ENCODE peak calls at places on chromosomes 4 and X, in five cellular contexts. U, L, T, E and N are unnamed samples.
A peak's percentile ranks its signal among the peaks of the same experiment; 100 is the strongest.

GRCh38 chr4:140743194-140743931 is 12.8 kb downstream of the TBC1D9 start:
- DNase-seq in U (no peak), L (no peak), T (peak; percentile 41), E (no peak), N (no peak)

GRCh38 chr4:84413954-84414353 is 85.1 kb downstream of the NKX6-1 start:
- DNase-seq in U (no peak), L (no peak), T (no peak), E (no peak), N (no peak)

GRCh38 chr4:140069068-140069467 is 84.9 kb downstream of the MAML3 start:
- DNase-seq in U (no peak), L (no peak), T (no peak), E (no peak), N (no peak)

GRCh38 chr4:141131738-141132688 is 1.3 kb downstream of the RNF150 start:
- DNase-seq in U (peak; percentile 25), L (peak; percentile 73), T (peak; percentile 31), E (peak; percentile 38), N (no peak)

GRCh38 chr4:125428832-125429231 is 114.1 kb downstream of the FAT4 start:
- DNase-seq in U (no peak), L (no peak), T (no peak), E (no peak), N (no peak)

GRCh38 chr4:145734576-145735329 is 54.8 kb downstream of the C4orf51 start:
- DNase-seq in U (no peak), L (peak; percentile 95), T (peak; percentile 82), E (no peak), N (no peak)

GRCh38 chr4:53653484-53654053 is 62.3 kb upstream of the LNX1 start:
- DNase-seq in U (no peak), L (no peak), T (peak; percentile 52), E (no peak), N (peak; percentile 3)

GRCh38 chr4:184854673-184855072 is 28.9 kb upstream of the ACSL1 start:
- DNase-seq in U (no peak), L (no peak), T (no peak), E (no peak), N (peak; percentile 39)

GRCh38 chr4:148056879-148057278 is 325.0 kb downstream of the ARHGAP10 start:
- DNase-seq in U (no peak), L (no peak), T (no peak), E (peak; percentile 64), N (peak; percentile 92)

GRCh38 chr4:20480161-20480947 is 219.9 kb upstream of the PACRGL start:
- DNase-seq in U (no peak), L (no peak), T (no peak), E (no peak), N (no peak)

GRCh38 chr4:15695240-15695699 is 7.6 kb upstream of the BST1 start:
- DNase-seq in U (no peak), L (no peak), T (no peak), E (peak; percentile 54), N (no peak)

GRCh38 chr4:1192493-1193205 is 20.3 kb upstream of the SPON2 start:
- DNase-seq in U (no peak), L (peak; percentile 72), T (peak; percentile 4), E (peak; percentile 19), N (no peak)

GRCh38 chrX:113370001-113370400 is 529.4 kb upstream of the AMOT start:
- DNase-seq in U (no peak), L (no peak), T (no peak), E (no peak), N (no peak)

GRCh38 chr4:158938462-158939044 is 164.3 kb upstream of the RAPGEF2 start:
- DNase-seq in U (no peak), L (no peak), T (no peak), E (no peak), N (no peak)

GRCh38 chr4:950136-951020 is 18.1 kb downstream of the TMEM175 start:
- DNase-seq in U (no peak), L (no peak), T (no peak), E (no peak), N (no peak)

GRCh38 chr4:7792616-7793015 is 147.0 kb downstream of the AFAP1 start:
- DNase-seq in U (no peak), L (no peak), T (no peak), E (no peak), N (no peak)

GRCh38 chrX:47807548-47807947 is 29.2 kb upstream of the ZNF81 start:
- DNase-seq in U (no peak), L (no peak), T (no peak), E (peak; percentile 57), N (no peak)

GRCh38 chr4:161343188-161343950 is 820.4 kb downstream of the FSTL5 start:
- DNase-seq in U (no peak), L (no peak), T (no peak), E (no peak), N (no peak)

GRCh38 chrX:50448565-50448964 is 22.1 kb downstream of the DGKK start:
- DNase-seq in U (no peak), L (no peak), T (peak; percentile 30), E (no peak), N (no peak)

GRCh38 chr4:147518846-147519767 is 38.2 kb downstream of the EDNRA start:
- DNase-seq in U (peak; percentile 60), L (no peak), T (peak; percentile 77), E (peak; percentile 62), N (peak; percentile 74)

GRCh38 chr4:187380181-187380581 is 615.4 kb upstream of the ZFP42 start:
- DNase-seq in U (peak; percentile 43), L (no peak), T (peak; percentile 16), E (peak; percentile 77), N (no peak)

GRCh38 chr4:26360864-26361263 is 40.0 kb downstream of the RBPJ start:
- DNase-seq in U (peak; percentile 15), L (no peak), T (no peak), E (no peak), N (no peak)

GRCh38 chr4:113183032-113183573 is 133.7 kb downstream of the ANK2 start:
- DNase-seq in U (no peak), L (no peak), T (no peak), E (no peak), N (no peak)

GRCh38 chr4:140935259-140935658 is 179.1 kb upstream of the TBC1D9 start:
- DNase-seq in U (no peak), L (peak; percentile 84), T (peak; percentile 8), E (no peak), N (no peak)

GRCh38 chr4:5470318-5470889 is 238.0 kb downstream of the EVC2 start:
- DNase-seq in U (no peak), L (no peak), T (no peak), E (no peak), N (no peak)

GRCh38 chr4:103091601-103092223 is 7.9 kb downstream of the BDH2 start:
- DNase-seq in U (peak; percentile 34), L (no peak), T (peak; percentile 61), E (no peak), N (peak; percentile 61)

GRCh38 chrX:154019061-154019621 is 561 bp downstream of the IRAK1 start:
- DNase-seq in U (no peak), L (no peak), T (no peak), E (no peak), N (peak; percentile 31)

GRCh38 chr4:124537971-124538370 is 174.6 kb downstream of the ANKRD50 start:
- DNase-seq in U (no peak), L (no peak), T (no peak), E (no peak), N (no peak)

GRCh38 chr4:128600410-128600809 is 209.1 kb upstream of the JADE1 start:
- DNase-seq in U (no peak), L (no peak), T (peak; percentile 19), E (no peak), N (no peak)

DNA sequence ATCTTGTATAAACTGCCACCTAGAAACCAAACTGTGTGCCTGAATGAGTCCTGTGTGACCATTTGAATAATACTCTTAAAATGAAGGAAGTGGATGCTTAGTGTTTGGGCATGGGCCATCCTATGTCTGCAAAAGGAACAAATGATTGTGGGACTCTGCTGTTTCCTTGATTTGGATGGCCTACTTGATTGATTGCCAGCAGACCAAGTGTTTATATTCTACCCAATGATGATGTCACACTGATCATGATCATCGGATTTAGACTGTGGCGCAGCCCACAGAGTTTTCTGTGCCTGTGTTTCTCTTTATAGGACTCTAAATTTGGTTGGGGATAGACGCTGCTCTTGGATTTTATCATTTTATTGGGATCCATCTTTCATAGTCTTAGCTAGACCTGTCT is 4.4 kb downstream of the SEPTIN11 start:
- DNase-seq in U (no peak), L (no peak), T (no peak), E (no peak), N (no peak)
- TF ChIP-seq CTCF in U (no peak), L (no peak), T (no peak), E (no peak), N (no peak)

DNA sequence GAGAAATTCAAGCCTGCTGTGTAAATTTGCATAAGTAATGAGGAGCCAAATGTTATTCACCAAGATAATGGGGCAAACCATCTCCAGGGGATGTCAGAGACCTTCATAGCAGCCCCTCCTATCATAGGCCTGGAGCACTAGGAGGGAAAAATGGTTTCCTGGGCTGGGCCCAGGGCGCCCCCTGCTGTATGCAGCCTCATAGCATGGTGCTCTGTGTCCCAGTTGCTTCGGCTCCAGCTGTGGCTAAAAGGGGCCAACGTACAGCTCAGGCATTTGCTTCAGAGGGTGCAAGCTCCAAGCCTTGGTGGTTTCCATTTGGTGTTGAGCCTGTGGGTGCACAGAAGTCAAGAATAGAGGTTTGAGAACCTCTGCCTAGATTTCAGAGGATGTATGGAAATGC is 859.3 kb downstream of the RPA4 start:
- DNase-seq in U (no peak), L (no peak), T (no peak), E (no peak), N (peak; percentile 31)
- TF ChIP-seq CTCF in U (no peak), L (no peak), T (no peak), E (peak; percentile 52), N (no peak)

GRCh38 chrX:150833454-150834056 is 64.9 kb downstream of the CD99L2 start:
- DNase-seq in U (no peak), L (no peak), T (no peak), E (no peak), N (no peak)

GRCh38 chrX:150834695-150835094 is 63.8 kb downstream of the CD99L2 start:
- DNase-seq in U (no peak), L (no peak), T (no peak), E (no peak), N (no peak)

GRCh38 chrX:150831863-150832262 is 66.6 kb downstream of the CD99L2 start:
- DNase-seq in U (no peak), L (no peak), T (no peak), E (no peak), N (no peak)

DNA sequence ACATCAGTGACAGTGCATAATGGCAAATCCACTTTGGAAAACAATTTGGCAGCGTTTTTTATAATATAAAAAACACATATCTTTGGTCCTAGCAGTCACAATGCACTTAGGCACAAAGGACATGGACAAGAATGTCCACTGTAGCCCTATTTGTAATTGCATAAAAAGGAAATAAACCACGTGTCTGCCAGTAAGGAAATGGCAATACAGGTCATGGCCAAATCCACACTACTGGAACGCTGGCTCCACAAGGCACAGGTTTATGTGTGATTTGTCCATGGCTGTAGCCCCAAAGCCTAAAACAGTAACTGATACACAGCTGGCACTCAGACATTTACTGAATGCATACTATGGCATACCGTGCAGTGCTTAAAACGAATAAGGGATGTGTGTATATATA is 69.7 kb downstream of the CD99L2 start:
- DNase-seq in U (no peak), L (no peak), T (no peak), E (no peak), N (no peak)
- TF ChIP-seq CTCF in U (no peak), L (no peak), T (no peak), E (no peak), N (no peak)

GRCh38 chrX:2924151-2924550 is 5.0 kb downstream of the ARSD start:
- DNase-seq in U (no peak), L (no peak), T (no peak), E (no peak), N (no peak)
- TF ChIP-seq CTCF in U (no peak), L (no peak), T (no peak), E (no peak), N (no peak)